ENCODE peak calls at places on chromosomes 11 and 22, in four cellular contexts. E is kidney tubule cell, P is nucleus accumbens, I is lower leg skin. H is an unnamed sample.
A peak's percentile ranks its signal among the peaks of the same experiment; 100 is the strongest.

GRCh38 chr11:19953342-19953741 is 206.9 kb downstream of the DBX1 start:
- DNase-seq in I (peak; percentile 57), P (no peak), E (peak; percentile 93), H (no peak)

GRCh38 chr11:85440273-85440672 is 186.9 kb downstream of the DLG2 start:
- DNase-seq in P (no peak), E (no peak), I (no peak), H (no peak)

GRCh38 chr11:117606807-117607206 is 190.2 kb downstream of the DSCAML1 start:
- DNase-seq in P (no peak), E (peak; percentile 39), I (no peak), H (no peak)

GRCh38 chr22:50169774-50170341 is 673 bp upstream of the PANX2 start:
- DNase-seq in I (no peak), E (no peak), P (no peak), H (no peak)

GRCh38 chr11:123357990-123358827 is 71.9 kb upstream of the GRAMD1B start:
- DNase-seq in E (no peak), I (no peak), P (no peak), H (no peak)

GRCh38 chr11:113538801-113539200 is 63.6 kb upstream of the DRD2 start:
- DNase-seq in P (no peak), E (no peak), I (no peak), H (no peak)

GRCh38 chr11:94511932-94512781 is at the start of gene C11orf97:
- DNase-seq in P (peak; percentile 28), E (peak; percentile 67), I (no peak), H (no peak)

GRCh38 chr22:45216133-45217003 is 24.3 kb downstream of the KIAA0930 start:
- DNase-seq in I (no peak), E (peak; percentile 19), P (no peak), H (peak; percentile 49)

GRCh38 chr22:41762980-41763779 is 37.3 kb upstream of the CCDC134 start:
- DNase-seq in I (no peak), P (no peak), E (no peak), H (peak; percentile 5)

GRCh38 chr11:17753153-17753552 is 18.6 kb downstream of the KCNC1 start:
- DNase-seq in E (no peak), I (no peak), P (no peak), H (no peak)

GRCh38 chr11:85694385-85694980 is 8.5 kb upstream of the CCDC89 start:
- DNase-seq in E (peak; percentile 45), P (no peak), I (no peak), H (no peak)

H was measured in C1 segment of cervical spinal cord.